ENCODE peak calls at places on chromosomes 2 and 18, in four cellular contexts. Y is neural crest cell; Q is foreskin fibroblast; O is NK-92 treated with Interleukin-12 subunit alpha and Interleukin-12 subunit beta, amount 100 ng/mL, for 24 hours. G is an unnamed sample.

GRCh38 chr18:10318686-10318960 is 135.8 kb upstream of the APCDD1 start:
- DNase-seq in Y (no peak), Q (peak; percentile 60), O (no peak), G (no peak)

GRCh38 chr2:219475697-219476604 is 22.7 kb upstream of the GMPPA start:
- DNase-seq in Y (peak; percentile 79), Q (no peak), O (peak; percentile 25), G (peak; percentile 87)

GRCh38 chr18:31217455-31217854 is 54.8 kb upstream of the DSC1 start:
- DNase-seq in Y (no peak), Q (no peak), O (no peak), G (no peak)

GRCh38 chr2:142130111-142131015 is 453 bp downstream of the LRP1B start:
- DNase-seq in Y (peak; percentile 26), Q (peak; percentile 57), O (no peak), G (peak; percentile 68)

GRCh38 chr2:197893403-197894177 is 89.2 kb downstream of the PLCL1 start:
- DNase-seq in Y (no peak), Q (no peak), O (no peak), G (no peak)

GRCh38 chr2:140274891-140275290 is 1494.7 kb upstream of the NXPH2 start:
- DNase-seq in Y (no peak), Q (no peak), O (no peak), G (no peak)

GRCh38 chr2:230713331-230714121 is 884 bp downstream of the CAB39 start:
- DNase-seq in Y (peak; percentile 11), Q (no peak), O (peak; percentile 36), G (peak; percentile 67)

GRCh38 chr2:238439093-238439849 is 12.5 kb downstream of the ASB1 start:
- DNase-seq in Y (no peak), Q (peak; percentile 83), O (no peak), G (peak; percentile 94)

GRCh38 chr2:232328516-232329460 is 49.8 kb upstream of the ALPP start:
- DNase-seq in Y (no peak), Q (no peak), O (no peak), G (no peak)

GRCh38 chr2:220553150-220553549 is 925.7 kb downstream of the SLC4A3 start:
- DNase-seq in Y (no peak), Q (no peak), O (no peak), G (peak; percentile 12)

GRCh38 chr2:54090521-54091117 is 24.8 kb upstream of the ACYP2 start:
- DNase-seq in Y (no peak), Q (no peak), O (no peak), G (no peak)

GRCh38 chr18:3722662-3723433 is 272.9 kb downstream of the TGIF1 start:
- DNase-seq in Y (no peak), Q (no peak), O (no peak), G (no peak)

GRCh38 chr2:38898256-38898655 is 8.6 kb downstream of the ARHGEF33 start:
- DNase-seq in Y (no peak), Q (no peak), O (no peak), G (no peak)

GRCh38 chr18:55136864-55137263 is 177.6 kb upstream of the CCDC68 start:
- DNase-seq in Y (no peak), Q (peak; percentile 30), O (no peak), G (peak; percentile 27)

GRCh38 chr2:75612108-75612861 is 34.3 kb upstream of the MRPL19 start:
- DNase-seq in Y (no peak), Q (no peak), O (no peak), G (no peak)

GRCh38 chr18:12911025-12911927 is 27.2 kb upstream of the PTPN2 start:
- DNase-seq in Y (no peak), Q (no peak), O (no peak), G (peak; percentile 55)

GRCh38 chr2:6885968-6886367 is 8.4 kb downstream of the RSAD2 start:
- DNase-seq in Y (no peak), Q (no peak), O (no peak), G (no peak)

GRCh38 chr2:168525020-168525419 is 68.9 kb downstream of the CERS6 start:
- DNase-seq in Y (no peak), Q (no peak), O (no peak), G (no peak)

GRCh38 chr2:208466133-208466919 is 59.7 kb downstream of the PTH2R start:
- DNase-seq in Y (peak; percentile 14), Q (no peak), O (peak; percentile 3), G (peak; percentile 72)

GRCh38 chr2:38315707-38316333 is 61.3 kb downstream of the ATL2 start:
- DNase-seq in Y (peak; percentile 23), Q (peak; percentile 36), O (no peak), G (peak; percentile 66)

GRCh38 chr2:186349508-186349907 is 136.6 kb upstream of the ZC3H15 start:
- DNase-seq in Y (no peak), Q (peak; percentile 73), O (no peak), G (peak; percentile 87)

GRCh38 chr2:37414470-37414949 is 70.1 kb downstream of the QPCT start:
- DNase-seq in Y (no peak), Q (peak; percentile 48), O (no peak), G (peak; percentile 67)

GRCh38 chr2:112646791-112647720 is 1.3 kb downstream of the SLC20A1 start:
- DNase-seq in Y (peak; percentile 14), Q (no peak), O (no peak), G (no peak)

GRCh38 chr2:71070294-71071025 is 2.0 kb downstream of the NAGK start:
- DNase-seq in Y (no peak), Q (peak; percentile 21), O (no peak), G (peak; percentile 54)

GRCh38 chr2:127586136-127586535 is 50.7 kb downstream of the MYO7B start:
- DNase-seq in Y (no peak), Q (no peak), O (no peak), G (no peak)

GRCh38 chr2:2192385-2192957 is 138.6 kb downstream of the MYT1L start:
- DNase-seq in Y (no peak), Q (no peak), O (no peak), G (no peak)

GRCh38 chr2:3656762-3657691 is 973 bp upstream of the ALLC start:
- DNase-seq in Y (no peak), Q (no peak), O (no peak), G (no peak)

GRCh38 chr18:8870528-8870927 is 165.2 kb downstream of the MTCL1 start:
- DNase-seq in Y (no peak), Q (no peak), O (no peak), G (no peak)

GRCh38 chr18:55290898-55291297 is 297.1 kb downstream of the TCF4 start:
- DNase-seq in Y (no peak), Q (peak; percentile 36), O (no peak), G (no peak)

GRCh38 chr2:168567840-168568239 is 111.8 kb downstream of the CERS6 start:
- DNase-seq in Y (no peak), Q (no peak), O (no peak), G (no peak)

GRCh38 chr18:36481935-36482334 is 184.4 kb downstream of the FHOD3 start:
- DNase-seq in Y (no peak), Q (no peak), O (no peak), G (no peak)

GRCh38 chr2:110948027-110948687 is 172.6 kb upstream of the BCL2L11 start:
- DNase-seq in Y (no peak), Q (no peak), O (no peak), G (peak; percentile 52)